ENCODE peak calls at places on chromosomes 13 and 19, in seven cellular contexts. D is B cell, C is fibroblast of pulmonary artery, Y is BE2C, L is neural crest cell, N is Calu3, R is cardiac fibroblast. B is an unnamed sample.

GRCh38 chr13:30520571-30520970 is 54.8 kb upstream of the HMGB1 start:
- DNase-seq in N (no peak), L (no peak), D (no peak), Y (no peak), C (peak), R (peak), B (no peak)

GRCh38 chr19:41868989-41869300 is 8.1 kb upstream of the CD79A start:
- DNase-seq in N (no peak), Y (no peak), R (no peak), L (no peak), D (no peak), C (no peak), B (no peak)

GRCh38 chr19:29404951-29405727 is 120.7 kb upstream of the VSTM2B start:
- DNase-seq in L (peak), D (no peak), C (no peak), N (no peak), Y (no peak), R (no peak), B (peak)

GRCh38 chr19:4208385-4209094 is 20.8 kb upstream of the EBI3 start:
- DNase-seq in C (peak), R (peak), D (no peak), Y (no peak), L (no peak), N (peak), B (no peak)

GRCh38 chr13:33637978-33638743 is 179.8 kb upstream of the RFC3 start:
- DNase-seq in L (no peak), R (peak), Y (no peak), N (no peak), C (peak), D (no peak), B (no peak)

GRCh38 chr13:113591750-113592149 is 7.2 kb downstream of the TFDP1 start:
- DNase-seq in N (no peak), D (no peak), R (no peak), L (no peak), Y (no peak), C (no peak), B (no peak)

GRCh38 chr13:37175996-37176395 is 70.5 kb upstream of the CSNK1A1L start:
- DNase-seq in Y (no peak), R (peak), N (no peak), D (no peak), C (peak), L (no peak), B (no peak)

GRCh38 chr19:42420055-42420544 is 7.1 kb downstream of the LIPE start:
- DNase-seq in C (peak), D (peak), L (no peak), Y (no peak), R (peak), N (peak), B (peak)

GRCh38 chr19:1507763-1508506 is 4.9 kb downstream of the ADAMTSL5 start:
- DNase-seq in D (peak), C (peak), L (peak), R (peak), Y (peak), N (peak), B (peak)

GRCh38 chr13:81395368-81395767 is 1054.4 kb upstream of the SPRY2 start:
- DNase-seq in L (peak), C (no peak), D (no peak), R (no peak), N (no peak), Y (peak), B (peak)

GRCh38 chr13:45817833-45818232 is 33.7 kb downstream of the SIAH3 start:
- DNase-seq in L (no peak), Y (no peak), N (no peak), C (peak), D (no peak), R (no peak), B (no peak)

GRCh38 chr19:48954595-48955307 is at the start of gene BAX:
- DNase-seq in Y (peak), R (peak), C (peak), D (peak), N (peak), L (peak), B (peak)

GRCh38 chr13:27826379-27827353 is 34.4 kb downstream of the GSX1 start:
- DNase-seq in Y (peak), R (peak), N (peak), L (peak), D (peak), C (peak), B (peak)

GRCh38 chr19:3036119-3036794 is 7.2 kb upstream of the TLE2 start:
- DNase-seq in D (peak), C (peak), Y (peak), L (peak), R (peak), N (peak), B (peak)

GRCh38 chr13:97316390-97316789 is 94.3 kb downstream of the MBNL2 start:
- DNase-seq in L (no peak), N (no peak), D (no peak), R (no peak), C (no peak), Y (no peak), B (no peak)

GRCh38 chr13:77383097-77383496 is 56.2 kb upstream of the MYCBP2 start:
- DNase-seq in R (no peak), C (no peak), Y (no peak), L (no peak), D (no peak), N (no peak), B (no peak)

GRCh38 chr19:2560369-2560768 is 84.4 kb downstream of the GADD45B start:
- DNase-seq in N (no peak), L (no peak), C (no peak), R (no peak), D (no peak), Y (no peak), B (no peak)

GRCh38 chr13:113137656-113138292 is 15.2 kb downstream of the F10 start:
- DNase-seq in R (no peak), D (no peak), Y (no peak), L (no peak), N (no peak), C (no peak), B (no peak)

GRCh38 chr13:29465741-29466293 is 129.7 kb downstream of the SLC7A1 start:
- DNase-seq in R (peak), Y (peak), C (peak), N (peak), L (no peak), D (no peak), B (no peak)

GRCh38 chr13:77874406-77874805 is 44.2 kb downstream of the EDNRB start:
- DNase-seq in C (peak), R (peak), Y (no peak), N (no peak), L (no peak), D (no peak), B (no peak)

GRCh38 chr19:50928841-50929240 is 17.6 kb upstream of the KLK4 start:
- DNase-seq in L (no peak), C (no peak), D (no peak), Y (no peak), N (no peak), R (no peak), B (no peak)

GRCh38 chr13:28100149-28101121 is at the start of gene FLT3:
- DNase-seq in N (peak), C (peak), L (peak), R (peak), Y (peak), D (peak), B (peak)

GRCh38 chr13:88800505-88800904 is 1129.3 kb downstream of the SLITRK5 start:
- DNase-seq in N (no peak), L (no peak), D (no peak), Y (no peak), R (no peak), C (no peak), B (no peak)

GRCh38 chr13:75219479-75220237 is 262.3 kb downstream of the TBC1D4 start:
- DNase-seq in C (peak), D (peak), L (peak), N (peak), Y (peak), R (peak), B (peak)

GRCh38 chr13:111394211-111394922 is 73.9 kb downstream of the TEX29 start:
- DNase-seq in R (no peak), N (no peak), C (no peak), Y (no peak), L (no peak), D (no peak), B (no peak)

GRCh38 chr19:8340341-8341096 is 2.5 kb downstream of the KANK3 start:
- DNase-seq in L (no peak), D (peak), C (peak), N (no peak), Y (no peak), R (no peak), B (peak)

GRCh38 chr13:49319555-49320350 is 72.0 kb downstream of the CDADC1 start:
- DNase-seq in Y (no peak), R (peak), N (no peak), C (peak), D (no peak), L (no peak), B (no peak)

GRCh38 chr13:29562762-29563161 is 32.7 kb downstream of the SLC7A1 start:
- DNase-seq in C (no peak), L (no peak), N (no peak), Y (no peak), D (no peak), R (no peak), B (no peak)

GRCh38 chr13:47109028-47109427 is 212.2 kb upstream of the HTR2A start:
- DNase-seq in L (no peak), C (no peak), R (no peak), Y (no peak), D (no peak), N (peak), B (no peak)

GRCh38 chr13:75550159-75550567 is 572 bp downstream of the UCHL3 start:
- DNase-seq in Y (peak), N (peak), C (peak), R (peak), D (no peak), L (no peak), B (peak)

GRCh38 chr13:46893221-46893620 is 3.6 kb downstream of the HTR2A start:
- DNase-seq in D (no peak), N (no peak), L (no peak), C (no peak), Y (no peak), R (no peak), B (no peak)

GRCh38 chr13:34044660-34045080 is 226.7 kb downstream of the RFC3 start:
- DNase-seq in Y (no peak), L (no peak), D (no peak), R (peak), C (peak), N (peak), B (no peak)

GRCh38 chr19:5036733-5037681 is 68.1 kb downstream of the KDM4B start:
- DNase-seq in R (peak), D (no peak), N (no peak), Y (peak), C (peak), L (no peak), B (no peak)

GRCh38 chr19:57934820-57935665 is at the start of gene ZNF418:
- DNase-seq in L (peak), R (peak), N (no peak), Y (peak), C (peak), D (peak), B (peak)

GRCh38 chr19:47156861-47157454 is 26.3 kb downstream of the SAE1 start:
- DNase-seq in R (no peak), C (no peak), D (no peak), N (no peak), Y (no peak), L (no peak), B (no peak)

GRCh38 chr19:50994129-50994528 is 7.3 kb downstream of the KLK8 start:
- DNase-seq in R (peak), C (no peak), N (no peak), D (no peak), Y (peak), L (no peak), B (no peak)

GRCh38 chr13:99004931-99005330 is 27.1 kb upstream of the DOCK9 start:
- DNase-seq in C (no peak), R (no peak), Y (no peak), N (no peak), D (no peak), L (no peak), B (no peak)

DNA sequence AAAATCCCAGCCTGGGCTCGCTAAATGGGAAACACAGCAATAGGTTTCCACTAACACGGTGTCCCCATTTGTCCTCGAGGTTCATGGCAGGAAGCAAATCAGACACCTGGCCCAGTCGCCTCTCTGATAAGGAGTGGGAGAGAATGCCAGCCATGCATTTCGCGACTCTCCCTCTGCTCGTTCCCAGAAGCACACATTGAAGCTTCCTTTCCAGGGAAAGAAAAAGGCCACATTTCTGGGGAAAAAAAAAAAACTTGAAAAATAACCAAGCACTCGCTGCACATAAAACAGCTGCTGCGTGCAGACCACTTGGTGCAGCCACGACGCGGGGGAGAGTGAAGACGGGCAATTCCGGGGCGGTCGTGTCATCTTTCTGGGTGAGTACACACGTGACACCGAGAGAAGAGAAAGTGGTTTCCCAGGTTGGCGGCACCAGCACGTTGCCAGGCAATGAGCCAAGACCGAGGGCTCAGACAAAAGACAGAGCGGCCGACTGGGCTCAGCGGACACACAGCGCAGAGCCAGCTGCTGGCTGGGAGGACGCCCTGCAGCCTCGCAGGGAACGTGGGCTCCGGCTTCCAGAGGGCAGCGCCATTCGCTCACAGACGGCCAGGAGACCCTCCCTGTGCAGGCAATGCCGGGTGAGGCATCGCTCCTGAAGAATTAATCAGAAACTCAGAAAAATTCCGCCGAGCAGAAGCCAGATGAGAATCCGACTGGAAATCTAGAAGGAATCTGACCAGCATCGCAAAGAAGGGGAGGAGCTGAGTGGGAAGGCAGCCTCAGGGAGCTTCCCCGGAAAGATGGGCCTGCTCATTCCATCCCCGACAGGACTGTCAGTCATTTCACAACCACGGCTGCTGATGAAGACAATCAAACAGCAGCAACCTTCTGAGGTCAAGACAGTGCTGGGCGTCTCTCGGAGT is 83.2 kb upstream of the IRS2 start:
- DNase-seq in N (no peak), D (no peak), C (peak), L (no peak), Y (peak), R (peak), B (peak)
- TF ChIP-seq CTCF in N (no peak), D (no peak), C (peak), L (no peak), Y (peak), R (peak), B (no peak)

DNA sequence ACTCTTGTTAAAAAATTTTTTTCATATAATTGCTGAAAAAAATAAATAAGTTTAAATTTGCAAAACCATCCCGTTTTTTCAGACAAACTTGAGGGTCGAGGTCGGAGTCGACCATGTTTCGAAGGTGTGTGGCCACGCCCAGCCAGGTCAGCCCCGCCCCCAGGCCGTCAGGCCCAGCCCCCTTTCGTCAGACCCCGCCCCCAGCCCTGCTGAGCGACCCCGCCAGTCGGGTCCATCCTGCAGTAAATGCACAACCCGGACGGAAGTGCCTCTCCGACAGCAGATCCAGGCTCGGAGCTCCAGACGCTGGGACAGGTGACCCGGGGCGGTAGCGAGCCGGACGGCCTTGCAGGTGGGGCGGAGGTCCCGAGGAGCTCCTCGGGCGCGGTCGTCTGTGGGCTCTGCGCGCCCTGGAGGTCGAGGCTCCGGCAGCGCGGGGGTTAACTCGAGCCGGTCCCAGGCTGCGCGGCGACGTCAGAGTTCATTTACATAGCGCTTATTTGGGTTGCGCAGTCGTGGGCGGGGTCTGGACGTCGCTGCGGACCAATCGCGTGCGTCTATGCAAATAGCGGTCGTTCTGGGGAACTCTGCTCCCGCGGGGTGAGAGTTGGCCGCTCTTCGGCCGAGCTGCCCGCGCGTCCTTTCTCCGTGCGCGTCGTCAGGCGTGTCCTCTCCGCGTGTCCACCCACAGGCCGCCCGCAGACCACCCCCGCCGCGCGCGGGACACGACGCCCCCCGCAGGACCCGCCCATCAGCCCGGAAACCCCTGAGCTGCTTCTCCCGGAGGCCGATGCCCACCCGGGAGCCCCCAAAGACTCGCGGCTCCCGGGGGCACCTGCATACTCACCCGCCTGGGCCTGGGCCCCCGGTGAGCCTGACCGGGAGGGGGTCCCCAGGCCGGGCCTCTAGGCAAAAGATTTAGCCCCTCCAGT is at the start of gene OCEL1:
- DNase-seq in Y (peak), D (peak), R (peak), N (peak), C (peak), L (peak), B (peak)
- TF ChIP-seq CTCF in Y (no peak), D (no peak), R (no peak), N (no peak), C (no peak), L (no peak), B (no peak)

GRCh38 chr19:17183271-17183757 is 31.8 kb upstream of the USE1 start:
- DNase-seq in N (no peak), D (no peak), L (no peak), Y (no peak), C (no peak), R (no peak), B (no peak)
- TF ChIP-seq CTCF in N (no peak), D (no peak), L (no peak), Y (no peak), C (no peak), R (no peak), B (no peak)

GRCh38 chr19:34926361-34926684 is 380 bp upstream of the ZNF30 start:
- DNase-seq in N (no peak), Y (no peak), R (no peak), C (no peak), D (no peak), L (no peak), B (no peak)

GRCh38 chr19:34932494-34932893 is 5.8 kb downstream of the ZNF30 start:
- DNase-seq in N (no peak), C (no peak), R (no peak), Y (no peak), L (no peak), D (no peak), B (no peak)

GRCh38 chr19:34925278-34925855 is 1.3 kb upstream of the ZNF30 start:
- DNase-seq in D (no peak), L (no peak), C (no peak), Y (no peak), R (no peak), N (no peak), B (no peak)

DNA sequence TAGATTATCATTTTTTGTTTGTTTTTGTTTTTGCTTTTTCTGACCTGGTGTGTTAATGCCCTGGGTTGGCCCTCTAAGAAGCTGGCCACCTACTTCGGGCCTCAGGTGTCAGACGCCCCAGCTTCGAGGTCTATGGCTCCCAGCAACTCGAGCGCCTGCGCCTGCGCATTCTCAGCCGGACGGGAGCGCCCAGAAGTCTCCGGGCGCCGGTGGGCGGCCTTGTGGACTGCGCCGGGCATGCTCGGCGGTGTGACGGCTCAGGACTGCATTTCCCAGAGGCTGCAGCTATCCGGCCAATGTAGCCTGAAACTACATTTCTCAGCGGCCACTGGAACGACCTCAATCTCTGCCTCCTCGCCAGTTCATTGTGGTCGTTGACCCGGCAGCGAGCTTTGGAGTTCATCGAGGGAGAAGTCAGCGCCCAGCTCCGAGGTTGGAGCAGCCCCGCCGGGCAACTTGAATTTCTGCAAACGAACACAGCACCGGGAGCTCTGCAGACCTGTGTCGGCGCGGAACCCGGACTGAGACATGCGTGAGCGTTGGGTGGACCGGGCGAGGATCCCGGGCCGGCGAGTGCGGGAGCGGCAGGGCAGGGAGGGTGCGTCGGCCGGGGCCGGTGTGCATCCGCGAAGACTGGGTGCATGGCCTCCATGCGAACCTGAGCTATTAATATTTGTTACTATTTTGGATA is at the start of gene ZNF30:
- DNase-seq in R (peak), C (peak), Y (peak), N (peak), D (peak), L (peak), B (peak)
- TF ChIP-seq CTCF in R (no peak), C (no peak), Y (no peak), N (no peak), D (no peak), L (no peak), B (no peak)

GRCh38 chr19:10895920-10896319 is 24.6 kb downstream of the CARM1 start:
- DNase-seq in L (no peak), Y (no peak), N (no peak), D (no peak), R (no peak), C (no peak), B (peak)
- TF ChIP-seq CTCF in L (no peak), Y (peak), N (no peak), D (no peak), R (no peak), C (no peak), B (no peak)